ENCODE peak calls at places on chromosomes 5 and 9, in eight cellular contexts. V is stomach, W is left ventricle myocardium inferior, N is heart left ventricle, U is OCI-LY7, X is A549, O is heart right ventricle, B is endothelial cell. F is an unnamed sample.
A peak's percentile ranks its signal among the peaks of the same experiment; 100 is the strongest.

GRCh38 chr9:99445377-99445891 is 223.4 kb downstream of the SEC61B start:
- DNase-seq in V (no peak), W (peak; percentile 78), N (peak; percentile 79), U (no peak), X (peak; percentile 31), O (peak; percentile 55), B (no peak), F (no peak)

GRCh38 chr9:69193685-69194032 is 19.6 kb downstream of the TJP2 start:
- DNase-seq in V (no peak), W (no peak), N (no peak), U (peak; percentile 53), X (peak; percentile 30), O (no peak), B (peak; percentile 41), F (no peak)

GRCh38 chr5:81125959-81126358 is 107.2 kb upstream of the CKMT2 start:
- DNase-seq in V (no peak), W (no peak), N (no peak), U (no peak), X (no peak), O (no peak), B (no peak), F (peak; percentile 83)

GRCh38 chr5:36230151-36230788 is 11.5 kb downstream of the NADK2 start:
- DNase-seq in V (no peak), W (no peak), N (no peak), U (no peak), X (no peak), O (no peak), B (no peak), F (no peak)

GRCh38 chr5:152405145-152405544 is at the start of gene NMUR2:
- DNase-seq in V (no peak), W (peak; percentile 14), N (no peak), U (no peak), X (peak; percentile 4), O (no peak), B (no peak), F (no peak)

GRCh38 chr5:6359941-6360683 is 18.2 kb downstream of the MED10 start:
- DNase-seq in V (no peak), W (no peak), N (no peak), U (peak; percentile 35), X (no peak), O (no peak), B (no peak), F (no peak)

GRCh38 chr9:129109952-129110739 is 447 bp downstream of the CRAT start:
- DNase-seq in V (no peak), W (no peak), N (no peak), U (peak; percentile 16), X (peak; percentile 40), O (peak; percentile 47), B (no peak), F (no peak)

GRCh38 chr9:122029898-122030297 is 63.2 kb downstream of the TTLL11 start:
- DNase-seq in V (no peak), W (no peak), N (no peak), U (no peak), X (peak; percentile 73), O (no peak), B (no peak), F (no peak)

GRCh38 chr5:54900906-54901725 is 84.3 kb downstream of the ESM1 start:
- DNase-seq in V (peak; percentile 43), W (no peak), N (no peak), U (no peak), X (no peak), O (no peak), B (no peak), F (no peak)

GRCh38 chr5:54905246-54905770 is 80.1 kb downstream of the ESM1 start:
- DNase-seq in V (no peak), W (no peak), N (no peak), U (no peak), X (no peak), O (no peak), B (no peak), F (no peak)

GRCh38 chr5:54902817-54903473 is 82.4 kb downstream of the ESM1 start:
- DNase-seq in V (no peak), W (no peak), N (no peak), U (peak; percentile 31), X (no peak), O (no peak), B (no peak), F (no peak)

GRCh38 chr5:54905942-54906537 is 79.4 kb downstream of the ESM1 start:
- DNase-seq in V (peak; percentile 86), W (peak; percentile 46), N (peak; percentile 38), U (peak; percentile 41), X (peak; percentile 56), O (peak; percentile 37), B (peak; percentile 74), F (peak; percentile 63)

GRCh38 chr5:54904425-54904824 is 81.0 kb downstream of the ESM1 start:
- DNase-seq in V (no peak), W (no peak), N (no peak), U (no peak), X (peak; percentile 24), O (no peak), B (peak; percentile 16), F (no peak)
- TF ChIP-seq CTCF in V (no peak), W (peak; percentile 41), N (peak; percentile 7), U (peak; percentile 50), X (peak; percentile 37), O (no peak), B (peak; percentile 65), F (no peak)

GRCh38 chr5:146706321-146706972 is 172.1 kb downstream of the PPP2R2B start:
- DNase-seq in V (no peak), W (no peak), N (no peak), U (peak; percentile 1), X (peak; percentile 4), O (no peak), B (no peak), F (peak; percentile 39)
- TF ChIP-seq CTCF in V (no peak), W (no peak), N (no peak), U (peak; percentile 48), X (no peak), O (no peak), B (no peak), F (no peak)

GRCh38 chr5:135071311-135071710 is 37.3 kb upstream of the PITX1 start:
- DNase-seq in V (no peak), W (no peak), N (no peak), U (no peak), X (no peak), O (no peak), B (no peak), F (no peak)

GRCh38 chr5:135067587-135067986 is 33.6 kb upstream of the PITX1 start:
- DNase-seq in V (no peak), W (no peak), N (no peak), U (peak; percentile 77), X (no peak), O (no peak), B (no peak), F (no peak)

GRCh38 chr5:135069016-135069770 is 35.2 kb upstream of the PITX1 start:
- DNase-seq in V (no peak), W (no peak), N (no peak), U (no peak), X (no peak), O (no peak), B (no peak), F (no peak)

GRCh38 chr5:135072357-135073247 is 38.6 kb upstream of the PITX1 start:
- DNase-seq in V (no peak), W (no peak), N (no peak), U (no peak), X (no peak), O (no peak), B (no peak), F (no peak)

GRCh38 chr5:135069895-135070657 is 36.0 kb upstream of the PITX1 start:
- DNase-seq in V (no peak), W (no peak), N (no peak), U (no peak), X (no peak), O (no peak), B (no peak), F (no peak)
- TF ChIP-seq CTCF in V (no peak), W (no peak), N (no peak), U (no peak), X (no peak), O (no peak), B (no peak), F (no peak)

DNA sequence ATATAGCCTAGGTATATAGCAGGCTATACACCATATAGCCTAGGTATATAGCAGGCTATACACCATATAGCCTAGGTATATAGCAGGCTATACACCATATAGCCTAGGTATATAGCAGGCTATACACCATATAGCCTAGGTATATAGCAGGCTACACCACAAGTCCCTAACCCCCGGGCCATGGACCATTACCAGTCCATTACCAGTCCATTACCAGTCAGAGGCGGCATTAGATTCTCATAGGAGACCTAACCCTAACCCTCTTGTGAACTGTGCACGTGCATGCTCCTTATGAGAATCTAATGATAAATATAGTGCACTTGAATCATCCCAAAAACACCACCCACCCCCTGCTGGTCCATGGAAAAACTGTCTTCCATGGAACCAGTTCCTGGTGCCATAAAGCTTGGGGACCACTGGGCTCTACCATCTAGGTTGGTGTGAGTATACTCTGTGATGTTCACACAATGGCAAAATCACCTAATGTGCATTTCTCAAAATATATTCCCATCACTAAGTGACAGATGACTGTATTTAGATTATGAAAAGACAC is 4.7 kb downstream of the PLIN2 start:
- DNase-seq in V (no peak), W (no peak), N (no peak), U (no peak), X (no peak), O (no peak), B (no peak), F (no peak)
- TF ChIP-seq CTCF in V (no peak), W (no peak), N (no peak), U (no peak), X (no peak), O (no peak), B (peak; percentile 24), F (no peak)

GRCh38 chr5:66769839-66770617 is 173.8 kb downstream of the MAST4 start:
- DNase-seq in V (no peak), W (peak; percentile 18), N (peak; percentile 16), U (peak; percentile 36), X (peak; percentile 2), O (no peak), B (peak; percentile 11), F (no peak)
- TF ChIP-seq CTCF in V (no peak), W (peak; percentile 59), N (no peak), U (peak; percentile 69), X (no peak), O (peak; percentile 49), B (no peak), F (peak; percentile 14)